ENCODE peak calls at places on chromosomes 6 and 20, in seven cellular contexts. U, R, G, H, E, A and O are unnamed samples.

GRCh38 chr6:82176616-82177015 is 70.9 kb downstream of the IBTK start:
- DNase-seq in U (peak), R (no peak), G (no peak), H (no peak), E (no peak), A (no peak), O (no peak)

GRCh38 chr20:53847843-53848185 is 222.6 kb downstream of the BCAS1 start:
- DNase-seq in U (no peak), R (no peak), G (no peak), H (no peak), E (no peak), A (no peak), O (no peak)

GRCh38 chr6:41602422-41602743 is 35.9 kb upstream of the MDFI start:
- DNase-seq in U (no peak), R (no peak), G (no peak), H (no peak), E (peak), A (no peak), O (no peak)

GRCh38 chr6:48186746-48187145 is 75.7 kb upstream of the PTCHD4 start:
- DNase-seq in U (no peak), R (no peak), G (no peak), H (no peak), E (no peak), A (no peak), O (no peak)

GRCh38 chr20:8964944-8965562 is 103.8 kb upstream of the PLCB4 start:
- DNase-seq in U (no peak), R (no peak), G (no peak), H (no peak), E (no peak), A (no peak), O (no peak)

GRCh38 chr6:40152196-40152595 is 217.9 kb upstream of the MOCS1 start:
- DNase-seq in U (no peak), R (no peak), G (no peak), H (no peak), E (no peak), A (no peak), O (no peak)

GRCh38 chr20:55174635-55175034 is 699.2 kb downstream of the DOK5 start:
- DNase-seq in U (no peak), R (no peak), G (no peak), H (no peak), E (no peak), A (no peak), O (no peak)

GRCh38 chr6:3013486-3013885 is 13.8 kb downstream of the NQO2 start:
- DNase-seq in U (peak), R (no peak), G (no peak), H (no peak), E (no peak), A (no peak), O (no peak)

GRCh38 chr6:56528412-56528841 is 114.3 kb downstream of the DST start:
- DNase-seq in U (peak), R (no peak), G (no peak), H (no peak), E (no peak), A (no peak), O (no peak)

GRCh38 chr6:156777866-156778614 is 862 bp downstream of the ARID1B start:
- DNase-seq in U (peak), R (peak), G (peak), H (peak), E (peak), A (peak), O (no peak)

GRCh38 chr6:70831427-70831826 is 125.4 kb downstream of the B3GAT2 start:
- DNase-seq in U (no peak), R (no peak), G (no peak), H (no peak), E (no peak), A (no peak), O (no peak)

GRCh38 chr6:123803862-123804681 is at the start of gene NKAIN2:
- DNase-seq in U (no peak), R (no peak), G (no peak), H (peak), E (peak), A (no peak), O (peak)

GRCh38 chr6:119079288-119079809 is 885 bp upstream of the FAM184A start:
- DNase-seq in U (peak), R (no peak), G (no peak), H (no peak), E (peak), A (peak), O (no peak)

GRCh38 chr20:56875052-56875663 is 246.1 kb downstream of the TFAP2C start:
- DNase-seq in U (peak), R (no peak), G (no peak), H (no peak), E (no peak), A (no peak), O (no peak)

GRCh38 chr6:17086469-17086868 is 15.4 kb upstream of the STMND1 start:
- DNase-seq in U (peak), R (no peak), G (no peak), H (peak), E (peak), A (peak), O (peak)

GRCh38 chr6:139161169-139161568 is 26.3 kb downstream of the HECA start:
- DNase-seq in U (peak), R (peak), G (peak), H (no peak), E (peak), A (no peak), O (no peak)

GRCh38 chr6:89122625-89123024 is 4.8 kb upstream of the SRSF12 start:
- DNase-seq in U (peak), R (no peak), G (no peak), H (peak), E (peak), A (no peak), O (no peak)

GRCh38 chr20:63698739-63699465 is 2.5 kb downstream of the TNFRSF6B start:
- DNase-seq in U (peak), R (no peak), G (no peak), H (no peak), E (no peak), A (peak), O (no peak)

GRCh38 chr6:15386756-15387112 is 140.9 kb downstream of the JARID2 start:
- DNase-seq in U (no peak), R (no peak), G (no peak), H (no peak), E (no peak), A (no peak), O (no peak)

GRCh38 chr6:20707870-20708269 is 173.6 kb downstream of the CDKAL1 start:
- DNase-seq in U (no peak), R (no peak), G (no peak), H (no peak), E (no peak), A (no peak), O (no peak)

GRCh38 chr20:33947709-33948295 is 45.9 kb upstream of the RALY start:
- DNase-seq in U (peak), R (no peak), G (peak), H (no peak), E (peak), A (no peak), O (peak)

GRCh38 chr20:52953020-52953419 is 19.1 kb upstream of the TSHZ2 start:
- DNase-seq in U (peak), R (no peak), G (no peak), H (no peak), E (no peak), A (no peak), O (no peak)

GRCh38 chr6:21085206-21085605 is 508.3 kb upstream of the SOX4 start:
- DNase-seq in U (no peak), R (no peak), G (no peak), H (no peak), E (no peak), A (no peak), O (no peak)

GRCh38 chr20:49854190-49854875 is 41.7 kb downstream of the SLC9A8 start:
- DNase-seq in U (no peak), R (no peak), G (no peak), H (no peak), E (no peak), A (no peak), O (no peak)

GRCh38 chr6:87661503-87661902 is 40.5 kb downstream of the AKIRIN2 start:
- DNase-seq in U (no peak), R (no peak), G (no peak), H (no peak), E (no peak), A (no peak), O (no peak)